ENCODE peak calls at places on chromosomes 13 and 19, in seven cellular contexts. O is MM.1S, H is fibroblast of villous mesenchyme, V is neural progenitor cell, Q is K562, X is HCT116, F is fibroblast of mammary gland. J is an unnamed sample.

GRCh38 chr19:38656171-38656981 is 8.9 kb downstream of the ACTN4 start:
- DNase-seq in F (peak; percentile 84), X (no peak), Q (no peak), V (no peak), O (no peak), H (peak; percentile 70), J (peak; percentile 83)

GRCh38 chr19:37654525-37654832 is 786 bp downstream of the ZFP30 start:
- DNase-seq in H (peak; percentile 41), Q (no peak), V (peak; percentile 74), F (peak; percentile 39), O (no peak), X (no peak), J (peak; percentile 35)

GRCh38 chr13:99378985-99379734 is 72.0 kb upstream of the GPR183 start:
- DNase-seq in Q (no peak), H (no peak), X (no peak), F (no peak), O (no peak), V (no peak), J (no peak)

GRCh38 chr19:17855333-17856152 is 4.2 kb upstream of the RPL18A start:
- DNase-seq in F (peak; percentile 58), X (peak; percentile 51), Q (peak; percentile 76), H (peak; percentile 65), V (peak; percentile 89), O (peak; percentile 77), J (peak; percentile 66)

GRCh38 chr19:35049456-35049855 is 7.9 kb downstream of the HPN start:
- DNase-seq in F (no peak), H (no peak), Q (no peak), V (no peak), X (no peak), O (no peak), J (no peak)

GRCh38 chr13:113598481-113598880 is 13.9 kb downstream of the TFDP1 start:
- DNase-seq in O (no peak), F (no peak), H (no peak), X (no peak), V (no peak), Q (no peak), J (no peak)

GRCh38 chr13:26037302-26037701 is 14.5 kb downstream of the SHISA2 start:
- DNase-seq in O (no peak), V (peak; percentile 84), X (peak; percentile 23), Q (peak; percentile 39), F (no peak), H (no peak), J (no peak)

GRCh38 chr13:26601669-26602068 is 44.2 kb downstream of the WASF3 start:
- DNase-seq in V (no peak), F (peak; percentile 64), X (no peak), O (peak; percentile 59), Q (no peak), H (peak; percentile 30), J (peak; percentile 35)

GRCh38 chr13:29937836-29938235 is 87.4 kb upstream of the UBL3 start:
- DNase-seq in V (no peak), H (no peak), X (no peak), Q (no peak), O (no peak), F (no peak), J (no peak)

GRCh38 chr19:52748336-52748950 is 13.6 kb upstream of the ZNF611 start:
- DNase-seq in H (peak; percentile 69), Q (peak; percentile 10), X (no peak), O (no peak), V (peak; percentile 73), F (peak; percentile 47), J (peak; percentile 65)

GRCh38 chr13:104534847-104535246 is 1468.6 kb upstream of the SLC10A2 start:
- DNase-seq in X (peak; percentile 3), H (no peak), V (peak; percentile 17), Q (no peak), O (no peak), F (no peak), J (no peak)

GRCh38 chr13:98548230-98548629 is 28.7 kb downstream of the STK24 start:
- DNase-seq in Q (no peak), F (peak; percentile 50), O (no peak), H (peak; percentile 14), X (no peak), V (no peak), J (no peak)

GRCh38 chr13:79445968-79446645 is 34.8 kb upstream of the NDFIP2 start:
- DNase-seq in V (peak; percentile 47), H (no peak), F (no peak), X (no peak), Q (no peak), O (no peak), J (no peak)

GRCh38 chr13:106617561-106617960 is 49.6 kb upstream of the ARGLU1 start:
- DNase-seq in V (peak; percentile 61), H (no peak), O (no peak), Q (no peak), X (no peak), F (peak; percentile 61), J (peak; percentile 60)

DNA sequence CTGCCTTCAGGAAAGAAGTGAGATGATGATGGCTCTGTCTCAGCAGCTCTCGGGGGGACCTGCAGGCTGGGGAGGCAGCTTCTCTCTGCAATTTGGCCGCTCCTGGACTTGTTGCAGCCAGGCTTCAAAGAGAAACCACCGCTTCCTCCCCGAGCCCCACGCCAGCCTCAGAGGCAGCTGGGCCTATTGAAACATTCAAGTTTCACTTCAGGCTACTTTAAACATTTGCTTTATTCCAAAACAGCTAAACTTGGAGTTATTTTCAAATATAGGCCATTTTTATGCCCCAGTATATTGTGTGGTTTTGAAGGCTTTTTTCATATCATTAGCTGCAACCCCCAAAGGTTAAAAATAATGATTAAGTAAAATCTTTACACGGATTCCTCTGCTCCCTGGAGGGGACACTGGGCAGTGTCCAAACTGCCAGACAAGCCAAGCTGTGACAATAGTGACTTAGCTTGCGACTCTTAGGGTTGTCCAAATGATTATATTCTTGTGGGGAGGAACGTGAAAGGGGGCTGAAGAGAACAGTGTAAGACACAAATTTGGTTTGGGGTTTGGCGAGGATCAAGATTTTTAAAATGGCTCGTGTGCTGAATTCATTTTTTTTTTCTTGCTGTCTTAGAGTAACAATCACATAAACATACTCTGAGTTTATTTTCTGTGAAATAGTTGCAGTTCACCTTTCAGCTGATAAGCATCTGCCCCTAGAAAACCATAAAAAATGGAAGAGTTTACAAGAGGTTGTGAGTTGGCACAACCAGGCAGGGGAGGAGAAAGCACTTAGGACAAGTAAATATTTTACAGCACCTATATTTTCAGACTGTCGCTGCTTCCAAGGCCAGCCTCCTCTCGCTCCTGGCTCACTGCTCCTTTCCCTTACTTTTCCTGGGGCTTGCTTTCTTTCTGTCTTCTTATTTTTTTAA is 330.6 kb downstream of the DLEU7 start:
- DNase-seq in O (peak; percentile 80), V (peak; percentile 28), H (peak; percentile 67), X (no peak), F (peak; percentile 41), Q (no peak), J (peak; percentile 66)
- H3K4me3 ChIP-seq in O (peak overlapping the region; percentile 60), V (no peak overlapping the region), H (peak overlapping the region; percentile 29), X (no peak overlapping the region), F (no peak overlapping the region), Q (peak overlapping the region; percentile 18), J (peak overlapping the region; percentile 25)

GRCh38 chr13:68550330-68550729 is 1320.2 kb upstream of the PCDH9 start:
- DNase-seq in Q (no peak), F (no peak), O (no peak), X (no peak), H (no peak), V (no peak), J (no peak)

GRCh38 chr13:68551701-68552522 is 1321.8 kb upstream of the PCDH9 start:
- DNase-seq in F (no peak), Q (no peak), H (no peak), O (peak; percentile 23), V (no peak), X (no peak), J (no peak)
- TF ChIP-seq CTCF in F (no peak), Q (no peak), H (no peak), O (no peak), V (no peak), X (no peak), J (no peak)

GRCh38 chr19:48461982-48462655 is 6.7 kb downstream of the KCNJ14 start:
- DNase-seq in X (peak; percentile 21), H (no peak), Q (peak; percentile 71), V (peak; percentile 39), O (no peak), F (no peak), J (no peak)
- H3K4me3 ChIP-seq in X (no peak overlapping the region), H (no peak overlapping the region), Q (no peak overlapping the region), V (no peak overlapping the region), O (no peak overlapping the region), F (no peak overlapping the region), J (no peak overlapping the region)

DNA sequence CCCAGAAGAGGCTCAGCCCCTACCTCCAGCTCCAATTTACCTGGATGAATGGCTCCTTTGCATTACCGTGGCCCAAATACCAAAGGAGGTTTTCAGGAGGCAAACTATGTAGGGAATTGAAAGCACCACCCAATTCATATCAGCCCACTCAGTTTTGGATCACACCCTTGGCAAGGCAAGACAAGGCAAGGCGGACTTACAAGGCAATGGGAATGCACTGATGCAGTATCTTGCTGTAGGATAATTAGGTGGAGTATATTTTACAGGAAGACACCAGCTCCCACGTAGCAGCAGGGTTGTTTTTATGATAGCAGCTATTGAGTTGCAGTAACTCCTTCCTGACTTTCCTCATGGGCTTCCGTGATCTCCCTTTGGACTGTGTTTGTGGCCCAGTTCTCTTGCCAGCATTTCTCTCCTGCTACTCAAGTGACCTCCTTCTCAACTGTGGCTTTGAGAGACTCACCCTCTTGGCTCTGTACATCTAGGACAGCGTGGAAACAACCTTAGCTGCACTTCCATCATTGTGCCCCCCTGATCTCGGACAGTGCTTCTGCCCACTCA is 935.9 kb downstream of the EFNB2 start:
- DNase-seq in X (no peak), H (no peak), Q (no peak), O (no peak), F (no peak), V (no peak), J (peak; percentile 7)
- TF ChIP-seq CTCF in X (no peak), H (no peak), Q (no peak), O (no peak), F (no peak), V (no peak), J (no peak)

DNA sequence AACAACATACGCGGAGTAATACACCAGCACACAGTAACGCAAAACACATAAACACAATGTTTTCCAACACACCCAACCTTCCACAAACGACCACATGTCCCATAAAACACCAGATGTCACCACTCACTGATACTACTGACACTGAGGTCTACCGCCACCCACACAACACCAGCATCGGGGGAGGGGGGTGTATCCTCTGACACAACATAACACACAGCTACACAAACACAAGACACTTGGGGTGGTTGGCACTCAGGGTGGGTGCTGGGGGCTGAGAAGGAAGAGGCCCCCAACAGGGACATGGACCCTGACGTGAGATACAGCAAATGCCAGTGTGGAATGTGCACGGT is 1.5 kb upstream of the KCNN4 start:
- DNase-seq in F (no peak), V (no peak), X (no peak), O (no peak), Q (no peak), H (no peak), J (no peak)
- H3K4me3 ChIP-seq in F (no peak overlapping the region), V (no peak overlapping the region), X (no peak overlapping the region), O (no peak overlapping the region), Q (no peak overlapping the region), H (no peak overlapping the region), J (no peak overlapping the region)